ENCODE peak calls at places on chromosomes 3 and 15, in ten cellular contexts. One of them, this sample, is unnamed.

GRCh38 chr3:196842567-196843434 is 24.9 kb upstream of the SENP5 start:
- DNase-seq in nephron progenitor cell: no peak
- DNase-seq in fibroblast of the aortic adventitia: no peak
- DNase-seq in neural crest cell: no peak
- DNase-seq in HFF-Myc: no peak
- DNase-seq in choroid plexus epithelial cell: no peak
- DNase-seq in brain microvascular endothelial cell: no peak
- DNase-seq in psoas muscle: no peak
- DNase-seq in heart left ventricle: no peak
- DNase-seq in left ventricle myocardium inferior: no peak
- DNase-seq in this sample: no peak

GRCh38 chr3:122688996-122689395 is 8.4 kb downstream of the PARP14 start:
- DNase-seq in brain microvascular endothelial cell: no peak
- DNase-seq in HFF-Myc: no peak
- DNase-seq in psoas muscle: no peak
- DNase-seq in choroid plexus epithelial cell: no peak
- DNase-seq in heart left ventricle: no peak
- DNase-seq in fibroblast of the aortic adventitia: no peak
- DNase-seq in nephron progenitor cell: no peak
- DNase-seq in neural crest cell: no peak
- DNase-seq in left ventricle myocardium inferior: no peak
- DNase-seq in this sample: no peak

GRCh38 chr15:73246898-73247297 is 121.9 kb downstream of the HCN4 start:
- DNase-seq in choroid plexus epithelial cell: no peak
- DNase-seq in neural crest cell: no peak
- DNase-seq in HFF-Myc: no peak
- DNase-seq in brain microvascular endothelial cell: no peak
- DNase-seq in left ventricle myocardium inferior: no peak
- DNase-seq in nephron progenitor cell: no peak
- DNase-seq in psoas muscle: no peak
- DNase-seq in heart left ventricle: no peak
- DNase-seq in fibroblast of the aortic adventitia: no peak
- DNase-seq in this sample: no peak

GRCh38 chr3:13844911-13845310 is 35.0 kb downstream of the WNT7A start:
- DNase-seq in choroid plexus epithelial cell: no peak
- DNase-seq in heart left ventricle: no peak
- DNase-seq in brain microvascular endothelial cell: no peak
- DNase-seq in HFF-Myc: no peak
- DNase-seq in left ventricle myocardium inferior: no peak
- DNase-seq in psoas muscle: no peak
- DNase-seq in neural crest cell: no peak
- DNase-seq in nephron progenitor cell: no peak
- DNase-seq in fibroblast of the aortic adventitia: no peak
- DNase-seq in this sample: no peak

GRCh38 chr3:126987596-126987995 is 4.7 kb downstream of the PLXNA1 start:
- DNase-seq in nephron progenitor cell: no peak
- DNase-seq in brain microvascular endothelial cell: no peak
- DNase-seq in left ventricle myocardium inferior: no peak
- DNase-seq in psoas muscle: no peak
- DNase-seq in neural crest cell: no peak
- DNase-seq in heart left ventricle: no peak
- DNase-seq in HFF-Myc: no peak
- DNase-seq in fibroblast of the aortic adventitia: no peak
- DNase-seq in choroid plexus epithelial cell: no peak
- DNase-seq in this sample: no peak

GRCh38 chr3:111723293-111723963 is 128.3 kb upstream of the ZBED2 start:
- DNase-seq in psoas muscle: no peak
- DNase-seq in HFF-Myc: peak
- DNase-seq in left ventricle myocardium inferior: no peak
- DNase-seq in heart left ventricle: no peak
- DNase-seq in fibroblast of the aortic adventitia: peak
- DNase-seq in choroid plexus epithelial cell: peak
- DNase-seq in brain microvascular endothelial cell: peak
- DNase-seq in nephron progenitor cell: no peak
- DNase-seq in neural crest cell: no peak
- DNase-seq in this sample: peak

GRCh38 chr3:14633819-14634424 is 17.6 kb upstream of the CCDC174 start:
- DNase-seq in HFF-Myc: peak
- DNase-seq in psoas muscle: peak
- DNase-seq in brain microvascular endothelial cell: peak
- DNase-seq in left ventricle myocardium inferior: peak
- DNase-seq in fibroblast of the aortic adventitia: peak
- DNase-seq in neural crest cell: peak
- DNase-seq in nephron progenitor cell: peak
- DNase-seq in choroid plexus epithelial cell: peak
- DNase-seq in heart left ventricle: peak
- DNase-seq in this sample: peak

GRCh38 chr3:126529585-126530170 is 5.7 kb downstream of the CHST13 start:
- DNase-seq in psoas muscle: no peak
- DNase-seq in heart left ventricle: no peak
- DNase-seq in HFF-Myc: no peak
- DNase-seq in fibroblast of the aortic adventitia: no peak
- DNase-seq in brain microvascular endothelial cell: no peak
- DNase-seq in nephron progenitor cell: no peak
- DNase-seq in choroid plexus epithelial cell: no peak
- DNase-seq in neural crest cell: no peak
- DNase-seq in left ventricle myocardium inferior: no peak
- DNase-seq in this sample: no peak

GRCh38 chr15:101039461-101039860 is 120.3 kb downstream of the LRRK1 start:
- DNase-seq in fibroblast of the aortic adventitia: peak
- DNase-seq in brain microvascular endothelial cell: peak
- DNase-seq in nephron progenitor cell: no peak
- DNase-seq in neural crest cell: no peak
- DNase-seq in heart left ventricle: no peak
- DNase-seq in left ventricle myocardium inferior: no peak
- DNase-seq in choroid plexus epithelial cell: peak
- DNase-seq in HFF-Myc: no peak
- DNase-seq in psoas muscle: no peak
- DNase-seq in this sample: no peak

GRCh38 chr3:153070153-153070868 is 91.7 kb upstream of the RAP2B start:
- DNase-seq in brain microvascular endothelial cell: peak
- DNase-seq in heart left ventricle: no peak
- DNase-seq in choroid plexus epithelial cell: peak
- DNase-seq in neural crest cell: no peak
- DNase-seq in HFF-Myc: no peak
- DNase-seq in left ventricle myocardium inferior: no peak
- DNase-seq in fibroblast of the aortic adventitia: peak
- DNase-seq in psoas muscle: no peak
- DNase-seq in nephron progenitor cell: no peak
- DNase-seq in this sample: peak

GRCh38 chr3:114365268-114365667 is 71.4 kb downstream of the TIGIT start:
- DNase-seq in left ventricle myocardium inferior: no peak
- DNase-seq in brain microvascular endothelial cell: no peak
- DNase-seq in neural crest cell: no peak
- DNase-seq in choroid plexus epithelial cell: peak
- DNase-seq in HFF-Myc: no peak
- DNase-seq in psoas muscle: no peak
- DNase-seq in fibroblast of the aortic adventitia: no peak
- DNase-seq in heart left ventricle: no peak
- DNase-seq in nephron progenitor cell: no peak
- DNase-seq in this sample: no peak

GRCh38 chr3:137047240-137047639 is 89.5 kb downstream of the IL20RB start:
- DNase-seq in brain microvascular endothelial cell: no peak
- DNase-seq in left ventricle myocardium inferior: no peak
- DNase-seq in choroid plexus epithelial cell: no peak
- DNase-seq in fibroblast of the aortic adventitia: no peak
- DNase-seq in neural crest cell: no peak
- DNase-seq in HFF-Myc: no peak
- DNase-seq in heart left ventricle: no peak
- DNase-seq in psoas muscle: no peak
- DNase-seq in nephron progenitor cell: no peak
- DNase-seq in this sample: no peak

GRCh38 chr3:189712906-189713483 is 81.8 kb downstream of the TP63 start:
- DNase-seq in brain microvascular endothelial cell: no peak
- DNase-seq in HFF-Myc: no peak
- DNase-seq in heart left ventricle: no peak
- DNase-seq in neural crest cell: no peak
- DNase-seq in left ventricle myocardium inferior: no peak
- DNase-seq in psoas muscle: no peak
- DNase-seq in fibroblast of the aortic adventitia: no peak
- DNase-seq in choroid plexus epithelial cell: no peak
- DNase-seq in nephron progenitor cell: no peak
- DNase-seq in this sample: no peak

GRCh38 chr3:40453933-40454332 is 3.2 kb upstream of the RPL14 start:
- DNase-seq in psoas muscle: no peak
- DNase-seq in HFF-Myc: no peak
- DNase-seq in brain microvascular endothelial cell: no peak
- DNase-seq in heart left ventricle: no peak
- DNase-seq in neural crest cell: no peak
- DNase-seq in fibroblast of the aortic adventitia: no peak
- DNase-seq in nephron progenitor cell: no peak
- DNase-seq in left ventricle myocardium inferior: no peak
- DNase-seq in choroid plexus epithelial cell: no peak
- DNase-seq in this sample: no peak

GRCh38 chr15:37995461-37996347 is 61.3 kb downstream of the TMCO5A start:
- DNase-seq in HFF-Myc: peak
- DNase-seq in left ventricle myocardium inferior: no peak
- DNase-seq in neural crest cell: peak
- DNase-seq in fibroblast of the aortic adventitia: peak
- DNase-seq in brain microvascular endothelial cell: peak
- DNase-seq in heart left ventricle: peak
- DNase-seq in choroid plexus epithelial cell: peak
- DNase-seq in nephron progenitor cell: peak
- DNase-seq in psoas muscle: peak
- DNase-seq in this sample: peak

GRCh38 chr3:189967254-189967865 is 153.3 kb downstream of the P3H2 start:
- DNase-seq in psoas muscle: no peak
- DNase-seq in fibroblast of the aortic adventitia: peak
- DNase-seq in HFF-Myc: no peak
- DNase-seq in heart left ventricle: no peak
- DNase-seq in choroid plexus epithelial cell: peak
- DNase-seq in left ventricle myocardium inferior: no peak
- DNase-seq in brain microvascular endothelial cell: peak
- DNase-seq in nephron progenitor cell: peak
- DNase-seq in neural crest cell: peak
- DNase-seq in this sample: peak

GRCh38 chr3:47365213-47366153 is 15.3 kb upstream of the PTPN23 start:
- DNase-seq in brain microvascular endothelial cell: peak
- DNase-seq in heart left ventricle: no peak
- DNase-seq in fibroblast of the aortic adventitia: peak
- DNase-seq in neural crest cell: no peak
- DNase-seq in psoas muscle: no peak
- DNase-seq in HFF-Myc: peak
- DNase-seq in choroid plexus epithelial cell: peak
- DNase-seq in nephron progenitor cell: no peak
- DNase-seq in left ventricle myocardium inferior: no peak
- DNase-seq in this sample: peak

DNA sequence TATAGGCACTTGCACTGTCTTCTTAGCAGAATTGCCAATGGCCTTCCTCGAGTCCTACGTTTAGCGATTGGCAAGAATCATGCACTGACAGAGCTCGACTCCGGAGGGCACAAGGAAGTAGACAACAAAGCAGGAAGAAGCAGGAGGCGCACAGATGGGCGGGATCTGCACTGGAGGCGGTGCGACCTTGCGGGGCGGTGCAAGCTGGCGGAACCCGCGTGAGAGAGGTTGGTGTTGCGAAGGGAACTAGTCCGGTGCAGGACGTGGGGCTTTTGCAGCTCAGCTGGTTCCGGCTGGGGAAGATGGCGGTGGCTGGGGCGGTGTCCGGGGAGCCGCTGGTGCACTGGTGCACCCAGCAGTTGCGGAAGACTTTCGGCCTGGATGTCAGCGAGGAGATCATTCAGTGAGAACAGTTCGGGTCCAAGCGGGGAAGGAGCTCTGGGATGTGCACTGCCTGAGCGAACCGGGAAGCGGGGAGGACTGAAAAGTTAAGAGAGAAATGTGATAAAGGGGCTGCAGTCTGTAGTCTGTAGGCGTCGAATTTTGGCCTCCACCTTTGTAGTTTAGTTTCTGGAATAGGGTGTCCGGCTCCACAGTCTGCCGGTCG is at the start of gene TRIP4:
- DNase-seq in left ventricle myocardium inferior: peak
- DNase-seq in nephron progenitor cell: peak
- DNase-seq in heart left ventricle: peak
- DNase-seq in neural crest cell: peak
- DNase-seq in brain microvascular endothelial cell: peak
- DNase-seq in fibroblast of the aortic adventitia: peak
- DNase-seq in choroid plexus epithelial cell: peak
- DNase-seq in HFF-Myc: peak
- DNase-seq in psoas muscle: peak
- DNase-seq in this sample: peak
- TF ChIP-seq CTCF in left ventricle myocardium inferior: no peak
- TF ChIP-seq CTCF in nephron progenitor cell: no peak
- TF ChIP-seq CTCF in heart left ventricle: no peak
- TF ChIP-seq CTCF in neural crest cell: no peak
- TF ChIP-seq CTCF in brain microvascular endothelial cell: peak
- TF ChIP-seq CTCF in fibroblast of the aortic adventitia: no peak
- TF ChIP-seq CTCF in choroid plexus epithelial cell: peak
- TF ChIP-seq CTCF in HFF-Myc: no peak
- TF ChIP-seq CTCF in psoas muscle: no peak
- TF ChIP-seq CTCF in this sample: no peak

GRCh38 chr3:170811928-170812591 is 57.9 kb downstream of the RPL22L1 start:
- DNase-seq in neural crest cell: peak
- DNase-seq in brain microvascular endothelial cell: peak
- DNase-seq in choroid plexus epithelial cell: peak
- DNase-seq in fibroblast of the aortic adventitia: peak
- DNase-seq in HFF-Myc: peak
- DNase-seq in nephron progenitor cell: peak
- DNase-seq in psoas muscle: peak
- DNase-seq in left ventricle myocardium inferior: peak
- DNase-seq in heart left ventricle: peak
- DNase-seq in this sample: peak
- TF ChIP-seq CTCF in neural crest cell: peak
- TF ChIP-seq CTCF in brain microvascular endothelial cell: peak
- TF ChIP-seq CTCF in choroid plexus epithelial cell: peak
- TF ChIP-seq CTCF in fibroblast of the aortic adventitia: peak
- TF ChIP-seq CTCF in HFF-Myc: peak
- TF ChIP-seq CTCF in nephron progenitor cell: peak
- TF ChIP-seq CTCF in psoas muscle: peak
- TF ChIP-seq CTCF in left ventricle myocardium inferior: peak
- TF ChIP-seq CTCF in heart left ventricle: peak
- TF ChIP-seq CTCF in this sample: peak

DNA sequence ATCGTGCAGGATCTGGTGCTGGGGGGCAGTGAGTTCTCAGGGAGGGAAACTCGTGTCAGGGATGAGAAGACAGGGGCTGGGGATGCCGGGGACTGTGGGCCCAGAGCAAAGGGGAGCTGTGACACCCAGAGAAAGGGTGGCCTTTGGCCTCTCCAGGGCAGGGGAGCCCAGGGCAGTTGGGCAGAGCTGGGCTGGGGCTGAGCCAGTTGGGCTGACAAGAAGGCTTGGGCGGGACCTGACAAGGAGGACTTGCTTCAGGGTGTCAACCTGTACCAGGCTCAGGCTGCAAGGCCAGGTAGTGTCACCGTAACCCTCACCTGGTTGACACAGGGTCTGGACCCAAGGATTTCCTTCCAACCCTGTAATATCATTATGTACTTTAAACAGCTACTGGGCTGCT is 13.2 kb upstream of the ANPEP start:
- DNase-seq in heart left ventricle: no peak
- DNase-seq in left ventricle myocardium inferior: no peak
- DNase-seq in psoas muscle: no peak
- DNase-seq in neural crest cell: no peak
- DNase-seq in fibroblast of the aortic adventitia: no peak
- DNase-seq in choroid plexus epithelial cell: no peak
- DNase-seq in nephron progenitor cell: no peak
- DNase-seq in brain microvascular endothelial cell: no peak
- DNase-seq in HFF-Myc: no peak
- DNase-seq in this sample: no peak
- TF ChIP-seq CTCF in heart left ventricle: no peak
- TF ChIP-seq CTCF in left ventricle myocardium inferior: no peak
- TF ChIP-seq CTCF in psoas muscle: no peak
- TF ChIP-seq CTCF in neural crest cell: no peak
- TF ChIP-seq CTCF in fibroblast of the aortic adventitia: no peak
- TF ChIP-seq CTCF in choroid plexus epithelial cell: no peak
- TF ChIP-seq CTCF in nephron progenitor cell: no peak
- TF ChIP-seq CTCF in brain microvascular endothelial cell: no peak
- TF ChIP-seq CTCF in HFF-Myc: no peak
- TF ChIP-seq CTCF in this sample: no peak

GRCh38 chr15:62125763-62126162 is 39.3 kb downstream of the C2CD4B start:
- DNase-seq in psoas muscle: no peak
- DNase-seq in left ventricle myocardium inferior: no peak
- DNase-seq in choroid plexus epithelial cell: peak
- DNase-seq in HFF-Myc: no peak
- DNase-seq in fibroblast of the aortic adventitia: peak
- DNase-seq in brain microvascular endothelial cell: peak
- DNase-seq in heart left ventricle: peak
- DNase-seq in neural crest cell: no peak
- DNase-seq in nephron progenitor cell: no peak
- DNase-seq in this sample: no peak
- TF ChIP-seq CTCF in psoas muscle: peak
- TF ChIP-seq CTCF in left ventricle myocardium inferior: peak
- TF ChIP-seq CTCF in choroid plexus epithelial cell: peak
- TF ChIP-seq CTCF in HFF-Myc: peak
- TF ChIP-seq CTCF in fibroblast of the aortic adventitia: peak
- TF ChIP-seq CTCF in brain microvascular endothelial cell: peak
- TF ChIP-seq CTCF in heart left ventricle: peak
- TF ChIP-seq CTCF in neural crest cell: peak
- TF ChIP-seq CTCF in nephron progenitor cell: no peak
- TF ChIP-seq CTCF in this sample: peak

This sample was measured in astrocyte of the cerebellum.